ENCODE peak calls at places on chromosomes 12 and 14, in five cellular contexts. One of them, this sample, is unnamed.

GRCh38 chr14:54487771-54488170 is 1.0 kb downstream of the GMFB start:
- DNase-seq in T-cell: no peak
- DNase-seq in psoas muscle: no peak
- DNase-seq in H7: peak
- DNase-seq in AG08395: peak
- DNase-seq in this sample: no peak

GRCh38 chr12:15625075-15625474 is 164.1 kb downstream of the EPS8 start:
- DNase-seq in AG08395: no peak
- DNase-seq in T-cell: no peak
- DNase-seq in psoas muscle: no peak
- DNase-seq in H7: no peak
- DNase-seq in this sample: no peak

GRCh38 chr12:111812881-111813741 is 28.9 kb upstream of the MAPKAPK5 start:
- DNase-seq in H7: peak
- DNase-seq in T-cell: peak
- DNase-seq in AG08395: peak
- DNase-seq in psoas muscle: peak
- DNase-seq in this sample: peak

GRCh38 chr12:96371787-96372699 is 28.2 kb downstream of the CDK17 start:
- DNase-seq in H7: no peak
- DNase-seq in T-cell: no peak
- DNase-seq in AG08395: no peak
- DNase-seq in psoas muscle: no peak
- DNase-seq in this sample: no peak

GRCh38 chr12:2856051-2856450 is 788 bp downstream of the TEX52 start:
- DNase-seq in psoas muscle: no peak
- DNase-seq in AG08395: no peak
- DNase-seq in H7: no peak
- DNase-seq in T-cell: no peak
- DNase-seq in this sample: no peak

GRCh38 chr14:52327374-52328226 is 13.5 kb downstream of the PTGER2 start:
- DNase-seq in H7: no peak
- DNase-seq in psoas muscle: no peak
- DNase-seq in T-cell: no peak
- DNase-seq in AG08395: peak
- DNase-seq in this sample: no peak

GRCh38 chr12:109277899-109278762 is 31.0 kb downstream of the FOXN4 start:
- DNase-seq in H7: no peak
- DNase-seq in psoas muscle: peak
- DNase-seq in AG08395: peak
- DNase-seq in T-cell: no peak
- DNase-seq in this sample: peak

GRCh38 chr12:58537278-58537677 is 383.0 kb downstream of the LRIG3 start:
- DNase-seq in H7: no peak
- DNase-seq in AG08395: peak
- DNase-seq in psoas muscle: no peak
- DNase-seq in T-cell: no peak
- DNase-seq in this sample: no peak

GRCh38 chr12:122309564-122310121 is 43.3 kb upstream of the VPS33A start:
- DNase-seq in H7: no peak
- DNase-seq in psoas muscle: no peak
- DNase-seq in AG08395: no peak
- DNase-seq in T-cell: no peak
- DNase-seq in this sample: no peak

GRCh38 chr14:90697577-90698206 is 118.5 kb downstream of the TTC7B start:
- DNase-seq in psoas muscle: peak
- DNase-seq in H7: peak
- DNase-seq in T-cell: peak
- DNase-seq in AG08395: peak
- DNase-seq in this sample: peak